ENCODE peak calls at places on chromosomes 11 and 22, in five cellular contexts. A is body of pancreas, S is A549, E is cardiac muscle cell, F is HCT116. R is an unnamed sample.

GRCh38 chr11:30605036-30605435 is 18.9 kb upstream of the MPPED2 start:
- DNase-seq in F (no peak), S (no peak), E (no peak), A (no peak), R (no peak)

GRCh38 chr11:86219291-86220193 is 25.0 kb upstream of the EED start:
- DNase-seq in F (no peak), A (no peak), S (no peak), E (no peak), R (no peak)

GRCh38 chr11:45107051-45107450 is 39.4 kb upstream of the PRDM11 start:
- DNase-seq in A (no peak), E (no peak), F (no peak), S (no peak), R (no peak)

GRCh38 chr22:37428649-37429586 is 1.6 kb upstream of the ELFN2 start:
- DNase-seq in A (peak; percentile 43), E (peak; percentile 84), F (peak; percentile 37), S (peak; percentile 64), R (peak; percentile 36)

GRCh38 chr22:44584256-44584902 is 86.3 kb upstream of the RTL6 start:
- DNase-seq in F (no peak), A (no peak), E (no peak), S (no peak), R (no peak)

GRCh38 chr11:30960387-30960992 is 374.3 kb upstream of the MPPED2 start:
- DNase-seq in A (no peak), E (peak; percentile 61), S (peak; percentile 14), F (peak; percentile 35), R (no peak)

GRCh38 chr22:26615149-26615548 is 2.7 kb downstream of the CRYBB1 start:
- DNase-seq in E (no peak), F (no peak), S (no peak), A (no peak), R (no peak)

GRCh38 chr22:27719535-27720227 is 81.9 kb downstream of the MN1 start:
- DNase-seq in E (no peak), S (no peak), A (no peak), F (no peak), R (peak; percentile 35)

GRCh38 chr11:85749287-85749834 is 61.6 kb downstream of the SYTL2 start:
- DNase-seq in E (no peak), F (no peak), S (no peak), A (no peak), R (no peak)

GRCh38 chr11:79249341-79249993 is 191.4 kb downstream of the TENM4 start:
- DNase-seq in F (no peak), S (no peak), E (no peak), A (no peak), R (no peak)

GRCh38 chr22:19990188-19990587 is 26.4 kb downstream of the ARVCF start:
- DNase-seq in E (no peak), S (no peak), A (no peak), F (no peak), R (no peak)

GRCh38 chr22:45867118-45867905 is 109.7 kb downstream of the WNT7B start:
- DNase-seq in A (no peak), S (no peak), F (no peak), E (peak; percentile 70), R (no peak)

GRCh38 chr11:2644844-2645778 is 54.7 kb downstream of the KCNQ1OT1 start:
- DNase-seq in S (no peak), E (no peak), A (no peak), F (no peak), R (no peak)

GRCh38 chr11:32088117-32088941 is 2.5 kb upstream of the RCN1 start:
- DNase-seq in E (peak; percentile 41), F (no peak), A (peak; percentile 52), S (no peak), R (peak; percentile 60)

GRCh38 chr22:46171940-46172339 is 21.6 kb downstream of the PPARA start:
- DNase-seq in A (no peak), S (no peak), E (no peak), F (peak; percentile 15), R (peak; percentile 85)

GRCh38 chr11:67238894-67239794 is 27.1 kb upstream of the GRK2 start:
- DNase-seq in F (no peak), S (no peak), A (no peak), E (peak; percentile 79), R (no peak)

GRCh38 chr11:115887727-115888126 is 383.5 kb upstream of the CADM1 start:
- DNase-seq in E (no peak), F (no peak), A (no peak), S (no peak), R (no peak)

GRCh38 chr22:50270302-50271010 is at the start of gene MAPK11:
- DNase-seq in A (peak; percentile 72), S (no peak), E (peak; percentile 92), F (no peak), R (no peak)

GRCh38 chr11:85238907-85239306 is 388.2 kb downstream of the DLG2 start:
- DNase-seq in F (no peak), A (no peak), S (no peak), E (no peak), R (no peak)

GRCh38 chr22:49305215-49305965 is 522.3 kb downstream of the BRD1 start:
- DNase-seq in F (peak; percentile 18), A (peak; percentile 72), S (peak; percentile 31), E (peak; percentile 78), R (no peak)

GRCh38 chr22:42957544-42957943 is 57.4 kb downstream of the PACSIN2 start:
- DNase-seq in F (no peak), S (no peak), A (no peak), E (no peak), R (no peak)

GRCh38 chr22:20959578-20960461 is 7.2 kb upstream of the AIFM3 start:
- DNase-seq in F (no peak), E (no peak), S (no peak), A (no peak), R (no peak)

GRCh38 chr11:75768112-75768908 is at the start of gene DGAT2:
- DNase-seq in S (peak; percentile 83), E (peak; percentile 95), A (peak; percentile 73), F (peak; percentile 47), R (no peak)

GRCh38 chr11:64971421-64972233 is at the start of gene MAJIN:
- DNase-seq in S (peak; percentile 69), F (no peak), E (no peak), A (peak; percentile 93), R (peak; percentile 27)

GRCh38 chr11:122721964-122722266 is 66.4 kb downstream of the UBASH3B start:
- DNase-seq in A (no peak), S (no peak), F (peak; percentile 16), E (no peak), R (peak; percentile 82)

GRCh38 chr11:95659088-95659487 is 130.5 kb downstream of the FAM76B start:
- DNase-seq in E (no peak), A (no peak), F (no peak), S (no peak), R (no peak)

GRCh38 chr22:17105143-17106129 is 15.7 kb downstream of the TMEM121B start:
- DNase-seq in S (no peak), E (no peak), F (no peak), A (no peak), R (no peak)

GRCh38 chr22:38238519-38239051 is 34.2 kb downstream of the TMEM184B start:
- DNase-seq in E (no peak), A (peak; percentile 52), S (no peak), F (no peak), R (no peak)

GRCh38 chr22:29129644-29130201 is 56.9 kb downstream of the KREMEN1 start:
- DNase-seq in F (no peak), S (no peak), A (no peak), E (peak; percentile 58), R (no peak)

GRCh38 chr11:5303643-5304042 is 1.9 kb upstream of the OR51B4 start:
- DNase-seq in A (no peak), F (no peak), S (no peak), E (no peak), R (no peak)

GRCh38 chr11:11876458-11876857 is 34.7 kb downstream of the USP47 start:
- DNase-seq in S (no peak), E (no peak), A (peak; percentile 16), F (peak; percentile 41), R (no peak)

GRCh38 chr11:11363674-11364073 is 10.6 kb upstream of the CSNK2A3 start:
- DNase-seq in E (no peak), A (no peak), S (no peak), F (no peak), R (no peak)

GRCh38 chr11:120526241-120526640 is 14.7 kb downstream of the GRIK4 start:
- DNase-seq in S (no peak), F (no peak), E (no peak), A (no peak), R (no peak)
- H3K4me3 ChIP-seq in S (no peak overlapping the region), F (no peak overlapping the region), E (no peak overlapping the region), A (no peak overlapping the region), R (no peak overlapping the region)

GRCh38 chr11:125925247-125925740 is 20.6 kb upstream of the VSIG10L2 start:
- DNase-seq in E (no peak), F (no peak), A (no peak), S (no peak), R (no peak)
- TF ChIP-seq CTCF in E (no peak), F (no peak), A (no peak), S (no peak), R (no peak)

GRCh38 chr11:63871962-63872832 is 33.3 kb downstream of the MARK2 start:
- DNase-seq in F (peak; percentile 60), S (peak; percentile 71), A (peak; percentile 84), E (peak; percentile 93), R (peak; percentile 72)
- H3K4me3 ChIP-seq in F (no peak overlapping the region), S (peak overlapping the region; percentile 6), A (no peak overlapping the region), E (no peak overlapping the region), R (no peak overlapping the region)

GRCh38 chr11:35389112-35389511 is 30.2 kb downstream of the SLC1A2 start:
- DNase-seq in E (no peak), A (peak; percentile 54), F (no peak), S (no peak), R (no peak)

GRCh38 chr11:35391922-35392813 is 27.2 kb downstream of the SLC1A2 start:
- DNase-seq in A (peak; percentile 80), E (peak; percentile 87), F (peak; percentile 49), S (peak; percentile 78), R (peak; percentile 77)

GRCh38 chr11:35393093-35393492 is 26.3 kb downstream of the SLC1A2 start:
- DNase-seq in E (no peak), A (no peak), S (no peak), F (no peak), R (peak; percentile 61)

GRCh38 chr11:35389897-35390462 is 29.4 kb downstream of the SLC1A2 start:
- DNase-seq in F (no peak), E (no peak), S (no peak), A (no peak), R (no peak)

GRCh38 chr11:35390737-35391682 is 28.3 kb downstream of the SLC1A2 start:
- DNase-seq in A (peak; percentile 35), E (no peak), S (peak; percentile 37), F (no peak), R (no peak)
- TF ChIP-seq CTCF in A (no peak), E (no peak), S (no peak), F (no peak), R (no peak)

GRCh38 chr22:40679249-40679963 is at the start of gene MCHR1:
- DNase-seq in A (no peak), S (no peak), F (no peak), E (no peak), R (no peak)
- H3K4me3 ChIP-seq in A (no peak within 1 kb of the TSS), S (no peak within 1 kb of the TSS), F (no peak within 1 kb of the TSS), E (no peak within 1 kb of the TSS), R (peak within 1 kb of the TSS; percentile 11)

GRCh38 chr11:88337342-88338222 is at the start of gene CTSC:
- DNase-seq in F (peak; percentile 53), A (peak; percentile 93), E (peak; percentile 96), S (peak; percentile 77), R (peak; percentile 70)
- TF ChIP-seq CTCF in F (no peak), A (no peak), E (no peak), S (no peak), R (no peak)